ENCODE peak calls at places on chromosome 1, in seven cellular contexts. V, M, G, K, F, C and P are unnamed samples.
A peak's percentile ranks its signal among the peaks of the same experiment; 100 is the strongest.

GRCh38 chr1:226350504-226350865 is 41.5 kb upstream of the LIN9 start:
- DNase-seq in V (no peak), M (no peak), G (no peak), K (no peak), F (no peak), C (no peak), P (peak; percentile 55)

GRCh38 chr1:51488372-51489050 is 30.6 kb downstream of the EPS15 start:
- DNase-seq in V (peak; percentile 5), M (no peak), G (no peak), K (no peak), F (no peak), C (no peak), P (no peak)

GRCh38 chr1:39268906-39269305 is 64.4 kb downstream of the MACF1 start:
- DNase-seq in V (no peak), M (no peak), G (no peak), K (no peak), F (peak; percentile 28), C (peak; percentile 20), P (no peak)

GRCh38 chr1:202578001-202578500 is 132.2 kb downstream of the SYT2 start:
- DNase-seq in V (peak; percentile 56), M (peak; percentile 60), G (no peak), K (no peak), F (peak; percentile 45), C (no peak), P (no peak)

GRCh38 chr1:30786264-30786991 is 28.9 kb upstream of the LAPTM5 start:
- DNase-seq in V (no peak), M (no peak), G (no peak), K (no peak), F (peak; percentile 59), C (no peak), P (no peak)

GRCh38 chr1:6424000-6424565 is 493 bp upstream of the ESPN start:
- DNase-seq in V (no peak), M (no peak), G (no peak), K (peak; percentile 37), F (peak; percentile 52), C (peak; percentile 15), P (no peak)

GRCh38 chr1:4170953-4171352 is 270.9 kb upstream of the C1orf174 start:
- DNase-seq in V (no peak), M (no peak), G (no peak), K (no peak), F (no peak), C (no peak), P (no peak)

GRCh38 chr1:3692593-3692992 is 40.3 kb downstream of the TP73 start:
- DNase-seq in V (no peak), M (no peak), G (no peak), K (no peak), F (no peak), C (no peak), P (no peak)

GRCh38 chr1:58732087-58732486 is 32.2 kb upstream of the MYSM1 start:
- DNase-seq in V (peak; percentile 30), M (no peak), G (no peak), K (no peak), F (no peak), C (no peak), P (no peak)

GRCh38 chr1:17916702-17917101 is 161.6 kb downstream of the ACTL8 start:
- DNase-seq in V (no peak), M (no peak), G (no peak), K (no peak), F (no peak), C (no peak), P (no peak)

GRCh38 chr1:203663294-203663693 is 36.7 kb downstream of the ATP2B4 start:
- DNase-seq in V (peak; percentile 89), M (peak; percentile 82), G (no peak), K (no peak), F (no peak), C (no peak), P (no peak)

DNA sequence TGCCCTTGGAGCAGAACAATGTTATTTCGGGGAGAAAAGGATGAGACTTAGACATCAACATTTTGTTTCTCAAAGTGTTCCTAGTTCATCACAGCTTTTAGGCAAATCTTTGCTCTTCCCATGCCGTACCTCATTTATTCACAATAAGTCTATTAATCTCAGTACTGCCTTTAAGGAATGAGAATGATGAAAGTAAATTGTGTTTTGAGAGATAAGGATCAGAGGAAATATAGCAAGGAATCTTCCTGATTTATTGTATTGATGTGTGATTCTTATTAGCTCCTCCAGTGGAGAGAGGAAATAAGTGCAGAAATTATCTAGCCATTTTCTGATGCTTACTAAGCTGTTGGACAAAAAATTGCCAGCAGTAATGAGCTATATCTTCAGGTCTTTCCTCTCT is 2.0 kb downstream of the POLR3C start:
- DNase-seq in V (no peak), M (no peak), G (no peak), K (no peak), F (no peak), C (no peak), P (no peak)
- H3K4me3 ChIP-seq in V (no peak overlapping the region), M (no peak overlapping the region), G (no peak overlapping the region), K (no peak overlapping the region), F (peak overlapping the region; percentile 68), C (no peak overlapping the region), P (no peak overlapping the region)

DNA sequence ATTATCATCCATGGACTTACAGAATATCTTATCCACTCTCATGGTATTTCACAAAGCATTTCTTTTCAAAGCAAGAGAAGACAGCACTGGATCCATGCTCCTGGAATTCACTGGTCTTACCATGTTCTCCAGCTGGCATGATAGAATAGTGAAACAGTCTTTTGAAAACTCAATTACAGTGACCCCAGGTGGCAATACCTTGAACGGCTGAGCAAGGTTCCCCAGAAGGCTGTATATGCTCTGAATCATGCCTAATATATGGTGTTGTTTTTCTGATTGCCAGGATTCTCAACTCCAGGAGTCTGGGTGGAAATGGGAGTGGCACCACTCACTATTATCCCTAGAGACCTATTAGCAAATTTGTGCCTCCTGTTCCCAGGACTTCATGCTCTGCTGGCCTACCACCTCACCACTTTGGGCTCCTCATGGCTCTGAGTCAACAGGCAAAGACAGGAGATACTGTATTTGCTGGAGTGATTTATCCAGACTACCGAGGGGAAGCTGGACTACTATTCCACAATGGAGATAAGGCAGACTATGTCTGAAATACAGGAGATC is 87.6 kb downstream of the CATSPERE start:
- DNase-seq in V (no peak), M (no peak), G (no peak), K (no peak), F (no peak), C (no peak), P (no peak)
- TF ChIP-seq CTCF in V (no peak), M (no peak), G (no peak), K (no peak), F (no peak), C (no peak), P (no peak)

GRCh38 chr1:16014509-16015482 is 3.0 kb downstream of the HSPB7 start:
- DNase-seq in V (no peak), M (no peak), G (peak; percentile 60), K (no peak), F (no peak), C (peak; percentile 65), P (peak; percentile 40)
- H3K4me3 ChIP-seq in V (no peak overlapping the region), M (no peak overlapping the region), G (no peak overlapping the region), K (no peak overlapping the region), F (no peak overlapping the region), C (no peak overlapping the region), P (no peak overlapping the region)

DNA sequence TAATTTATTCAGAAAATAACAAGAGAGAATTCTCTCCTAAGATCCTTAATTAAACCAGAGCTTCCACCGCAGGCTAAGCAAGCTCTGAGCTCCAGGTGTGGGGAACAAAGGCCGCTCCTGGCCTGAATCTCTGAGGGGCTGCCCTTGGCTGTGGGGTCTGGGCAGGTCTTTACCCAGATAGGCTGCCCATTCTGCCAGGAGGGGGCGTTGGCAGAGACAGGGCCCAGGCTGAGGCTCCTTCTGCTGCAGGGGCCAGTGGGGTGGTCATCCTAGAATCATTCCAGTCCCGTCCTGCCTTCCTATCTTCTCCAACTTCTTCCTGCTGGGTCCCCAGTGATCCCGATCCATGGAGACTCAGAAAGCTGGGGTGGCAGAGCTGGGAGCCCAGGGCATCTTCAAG is 82.9 kb upstream of the POU3F1 start:
- DNase-seq in V (no peak), M (no peak), G (no peak), K (no peak), F (peak; percentile 50), C (no peak), P (no peak)
- TF ChIP-seq CTCF in V (no peak), M (no peak), G (no peak), K (no peak), F (peak; percentile 55), C (no peak), P (peak; percentile 42)

DNA sequence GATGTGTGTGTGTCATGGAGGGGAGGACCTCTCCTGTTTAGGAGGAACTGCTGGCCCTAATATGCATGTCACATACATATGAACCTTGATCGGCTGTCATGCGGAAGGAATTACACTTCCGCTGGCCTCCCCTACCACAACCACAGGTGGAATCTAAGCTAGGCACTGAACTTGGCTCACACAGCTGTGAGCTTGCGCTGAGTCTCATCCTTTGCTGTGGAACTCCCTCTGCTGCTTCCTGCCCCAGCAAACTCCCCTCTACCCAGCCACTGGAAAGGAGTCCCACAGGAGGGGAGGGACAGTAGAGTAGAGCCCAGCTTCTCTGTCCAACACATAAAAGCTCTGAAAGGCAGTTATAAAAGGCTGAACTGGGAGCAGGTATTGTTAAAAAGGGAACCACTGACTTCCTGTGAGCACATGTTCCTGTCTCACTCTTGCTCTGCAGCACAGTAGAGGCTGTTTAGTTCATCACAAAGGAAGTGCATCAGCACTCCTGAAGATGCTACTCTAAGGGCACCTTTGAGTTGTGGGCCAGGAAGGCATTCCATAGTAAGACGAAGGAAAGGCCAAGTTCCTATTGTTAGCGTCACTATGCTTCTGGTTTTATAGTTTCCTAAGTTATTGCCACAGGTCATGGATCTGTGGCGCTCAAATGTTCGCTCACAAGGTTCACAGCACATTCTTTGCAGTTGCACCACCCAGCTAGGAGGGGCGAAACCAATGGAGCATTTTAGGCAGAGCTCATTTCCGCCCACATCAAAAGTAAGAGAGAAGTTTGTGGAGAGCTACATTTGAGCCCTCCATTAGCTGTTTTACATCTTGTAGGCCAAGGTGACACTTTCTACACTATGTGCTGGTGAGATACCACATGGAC is 17.7 kb upstream of the PTPRC start:
- DNase-seq in V (no peak), M (no peak), G (peak; percentile 55), K (no peak), F (no peak), C (no peak), P (peak; percentile 84)
- H3K4me3 ChIP-seq in V (no peak overlapping the region), M (no peak overlapping the region), G (no peak overlapping the region), K (no peak overlapping the region), F (no peak overlapping the region), C (no peak overlapping the region), P (peak overlapping the region; percentile 37)

DNA sequence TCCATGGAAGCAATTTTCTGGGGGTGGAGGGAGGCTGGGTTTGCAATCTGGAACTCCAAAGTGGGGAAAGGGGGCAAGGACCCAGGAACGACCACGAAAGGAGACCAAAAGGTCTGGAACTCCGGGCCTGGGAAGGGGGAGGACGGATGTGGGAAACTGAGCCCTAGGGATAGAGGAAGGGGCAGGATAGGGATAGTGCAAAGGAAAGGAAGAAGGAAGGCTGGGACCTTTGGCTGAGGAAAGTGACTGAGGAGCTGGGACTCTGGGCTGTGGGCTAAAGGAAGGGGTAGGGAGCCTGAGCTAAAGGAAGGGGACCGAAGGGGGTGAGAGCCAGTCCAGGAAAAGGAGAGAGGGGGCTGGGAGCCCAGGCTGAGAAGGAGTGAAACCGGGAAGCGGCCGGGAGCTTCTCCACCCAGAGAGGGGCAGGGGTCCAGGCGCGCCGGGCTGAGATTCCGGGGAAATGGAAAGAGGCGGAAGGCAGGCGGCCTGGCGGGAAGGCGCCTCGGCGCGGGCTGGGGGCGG is 395 bp downstream of the SLC9A1 start:
- DNase-seq in V (no peak), M (no peak), G (no peak), K (no peak), F (no peak), C (no peak), P (no peak)
- TF ChIP-seq CTCF in V (no peak), M (no peak), G (no peak), K (no peak), F (no peak), C (no peak), P (no peak)